ENCODE peak calls at places on chromosomes 13 and 19, in eight cellular contexts. One of them, this sample, is unnamed.

GRCh38 chr19:53927745-53928144 is 18.7 kb downstream of the CACNG7 start:
- DNase-seq in activated CD4-positive, CD25-positive, alpha-beta regulatory T cell: no peak
- DNase-seq in activated CD4-positive, alpha-beta T cell treated with anti-CD3 and anti-CD28 coated beads, Interleukin-2, amount 50 U/mL, for 4 hours: peak; percentile 24
- DNase-seq in D341Med: no peak
- DNase-seq in cardiac fibroblast: peak; percentile 72
- DNase-seq in iris pigment epithelial cell: peak; percentile 76
- DNase-seq in stimulated activated CD4-positive, alpha-beta T cell treated with anti-CD3 and anti-CD28 coated beads, Interleukin-12 subunit alpha, Interleukin-12 subunit beta, amount 100 ng/mL, for 4 hours: no peak
- DNase-seq in NCI-H1048: no peak
- DNase-seq in this sample: no peak

GRCh38 chr19:6890421-6890913 is 3.1 kb downstream of the ADGRE1 start:
- DNase-seq in D341Med: no peak
- DNase-seq in activated CD4-positive, alpha-beta T cell treated with anti-CD3 and anti-CD28 coated beads, Interleukin-2, amount 50 U/mL, for 4 hours: no peak
- DNase-seq in cardiac fibroblast: no peak
- DNase-seq in iris pigment epithelial cell: no peak
- DNase-seq in stimulated activated CD4-positive, alpha-beta T cell treated with anti-CD3 and anti-CD28 coated beads, Interleukin-12 subunit alpha, Interleukin-12 subunit beta, amount 100 ng/mL, for 4 hours: no peak
- DNase-seq in activated CD4-positive, CD25-positive, alpha-beta regulatory T cell: no peak
- DNase-seq in NCI-H1048: no peak
- DNase-seq in this sample: no peak

GRCh38 chr13:31747966-31748365 is 8.6 kb downstream of the RXFP2 start:
- DNase-seq in stimulated activated CD4-positive, alpha-beta T cell treated with anti-CD3 and anti-CD28 coated beads, Interleukin-12 subunit alpha, Interleukin-12 subunit beta, amount 100 ng/mL, for 4 hours: no peak
- DNase-seq in iris pigment epithelial cell: no peak
- DNase-seq in activated CD4-positive, CD25-positive, alpha-beta regulatory T cell: no peak
- DNase-seq in NCI-H1048: no peak
- DNase-seq in cardiac fibroblast: no peak
- DNase-seq in D341Med: no peak
- DNase-seq in activated CD4-positive, alpha-beta T cell treated with anti-CD3 and anti-CD28 coated beads, Interleukin-2, amount 50 U/mL, for 4 hours: no peak
- DNase-seq in this sample: no peak

GRCh38 chr19:21751379-21751778 is 16.0 kb downstream of the ZNF100 start:
- DNase-seq in D341Med: no peak
- DNase-seq in activated CD4-positive, CD25-positive, alpha-beta regulatory T cell: no peak
- DNase-seq in cardiac fibroblast: peak; percentile 29
- DNase-seq in iris pigment epithelial cell: peak; percentile 69
- DNase-seq in NCI-H1048: no peak
- DNase-seq in stimulated activated CD4-positive, alpha-beta T cell treated with anti-CD3 and anti-CD28 coated beads, Interleukin-12 subunit alpha, Interleukin-12 subunit beta, amount 100 ng/mL, for 4 hours: no peak
- DNase-seq in activated CD4-positive, alpha-beta T cell treated with anti-CD3 and anti-CD28 coated beads, Interleukin-2, amount 50 U/mL, for 4 hours: no peak
- DNase-seq in this sample: no peak

GRCh38 chr19:7746903-7747884 is at the start of gene CD209:
- DNase-seq in activated CD4-positive, CD25-positive, alpha-beta regulatory T cell: no peak
- DNase-seq in iris pigment epithelial cell: no peak
- DNase-seq in cardiac fibroblast: no peak
- DNase-seq in D341Med: no peak
- DNase-seq in activated CD4-positive, alpha-beta T cell treated with anti-CD3 and anti-CD28 coated beads, Interleukin-2, amount 50 U/mL, for 4 hours: no peak
- DNase-seq in NCI-H1048: no peak
- DNase-seq in stimulated activated CD4-positive, alpha-beta T cell treated with anti-CD3 and anti-CD28 coated beads, Interleukin-12 subunit alpha, Interleukin-12 subunit beta, amount 100 ng/mL, for 4 hours: no peak
- DNase-seq in this sample: no peak

GRCh38 chr13:51584731-51585191 is 499 bp downstream of the WDFY2 start:
- DNase-seq in activated CD4-positive, alpha-beta T cell treated with anti-CD3 and anti-CD28 coated beads, Interleukin-2, amount 50 U/mL, for 4 hours: peak; percentile 48
- DNase-seq in stimulated activated CD4-positive, alpha-beta T cell treated with anti-CD3 and anti-CD28 coated beads, Interleukin-12 subunit alpha, Interleukin-12 subunit beta, amount 100 ng/mL, for 4 hours: peak; percentile 44
- DNase-seq in NCI-H1048: no peak
- DNase-seq in D341Med: peak; percentile 73
- DNase-seq in activated CD4-positive, CD25-positive, alpha-beta regulatory T cell: peak; percentile 33
- DNase-seq in iris pigment epithelial cell: peak; percentile 59
- DNase-seq in cardiac fibroblast: peak; percentile 58
- DNase-seq in this sample: peak; percentile 72

GRCh38 chr19:18202759-18203407 is 959 bp downstream of the RAB3A start:
- DNase-seq in iris pigment epithelial cell: peak; percentile 11
- DNase-seq in NCI-H1048: no peak
- DNase-seq in D341Med: peak; percentile 62
- DNase-seq in stimulated activated CD4-positive, alpha-beta T cell treated with anti-CD3 and anti-CD28 coated beads, Interleukin-12 subunit alpha, Interleukin-12 subunit beta, amount 100 ng/mL, for 4 hours: no peak
- DNase-seq in cardiac fibroblast: peak; percentile 27
- DNase-seq in activated CD4-positive, alpha-beta T cell treated with anti-CD3 and anti-CD28 coated beads, Interleukin-2, amount 50 U/mL, for 4 hours: no peak
- DNase-seq in activated CD4-positive, CD25-positive, alpha-beta regulatory T cell: no peak
- DNase-seq in this sample: no peak

GRCh38 chr19:30004403-30004802 is 62.4 kb downstream of the URI1 start:
- DNase-seq in iris pigment epithelial cell: no peak
- DNase-seq in D341Med: no peak
- DNase-seq in cardiac fibroblast: no peak
- DNase-seq in activated CD4-positive, alpha-beta T cell treated with anti-CD3 and anti-CD28 coated beads, Interleukin-2, amount 50 U/mL, for 4 hours: no peak
- DNase-seq in NCI-H1048: no peak
- DNase-seq in activated CD4-positive, CD25-positive, alpha-beta regulatory T cell: no peak
- DNase-seq in stimulated activated CD4-positive, alpha-beta T cell treated with anti-CD3 and anti-CD28 coated beads, Interleukin-12 subunit alpha, Interleukin-12 subunit beta, amount 100 ng/mL, for 4 hours: no peak
- DNase-seq in this sample: no peak

GRCh38 chr13:101085551-101085950 is 330.8 kb downstream of the NALCN start:
- DNase-seq in activated CD4-positive, alpha-beta T cell treated with anti-CD3 and anti-CD28 coated beads, Interleukin-2, amount 50 U/mL, for 4 hours: no peak
- DNase-seq in cardiac fibroblast: no peak
- DNase-seq in stimulated activated CD4-positive, alpha-beta T cell treated with anti-CD3 and anti-CD28 coated beads, Interleukin-12 subunit alpha, Interleukin-12 subunit beta, amount 100 ng/mL, for 4 hours: no peak
- DNase-seq in activated CD4-positive, CD25-positive, alpha-beta regulatory T cell: no peak
- DNase-seq in D341Med: no peak
- DNase-seq in iris pigment epithelial cell: no peak
- DNase-seq in NCI-H1048: no peak
- DNase-seq in this sample: no peak

GRCh38 chr19:3944018-3944721 is 11.3 kb downstream of the NMRK2 start:
- DNase-seq in cardiac fibroblast: no peak
- DNase-seq in D341Med: no peak
- DNase-seq in stimulated activated CD4-positive, alpha-beta T cell treated with anti-CD3 and anti-CD28 coated beads, Interleukin-12 subunit alpha, Interleukin-12 subunit beta, amount 100 ng/mL, for 4 hours: no peak
- DNase-seq in activated CD4-positive, alpha-beta T cell treated with anti-CD3 and anti-CD28 coated beads, Interleukin-2, amount 50 U/mL, for 4 hours: no peak
- DNase-seq in NCI-H1048: no peak
- DNase-seq in iris pigment epithelial cell: no peak
- DNase-seq in activated CD4-positive, CD25-positive, alpha-beta regulatory T cell: no peak
- DNase-seq in this sample: no peak

GRCh38 chr13:112977525-112977924 is 8.5 kb downstream of the MCF2L start:
- DNase-seq in activated CD4-positive, alpha-beta T cell treated with anti-CD3 and anti-CD28 coated beads, Interleukin-2, amount 50 U/mL, for 4 hours: no peak
- DNase-seq in NCI-H1048: no peak
- DNase-seq in cardiac fibroblast: no peak
- DNase-seq in stimulated activated CD4-positive, alpha-beta T cell treated with anti-CD3 and anti-CD28 coated beads, Interleukin-12 subunit alpha, Interleukin-12 subunit beta, amount 100 ng/mL, for 4 hours: no peak
- DNase-seq in iris pigment epithelial cell: no peak
- DNase-seq in activated CD4-positive, CD25-positive, alpha-beta regulatory T cell: no peak
- DNase-seq in D341Med: no peak
- DNase-seq in this sample: no peak

GRCh38 chr13:56736966-56737365 is 403.8 kb upstream of the PRR20A start:
- DNase-seq in NCI-H1048: no peak
- DNase-seq in cardiac fibroblast: no peak
- DNase-seq in iris pigment epithelial cell: no peak
- DNase-seq in stimulated activated CD4-positive, alpha-beta T cell treated with anti-CD3 and anti-CD28 coated beads, Interleukin-12 subunit alpha, Interleukin-12 subunit beta, amount 100 ng/mL, for 4 hours: no peak
- DNase-seq in activated CD4-positive, alpha-beta T cell treated with anti-CD3 and anti-CD28 coated beads, Interleukin-2, amount 50 U/mL, for 4 hours: no peak
- DNase-seq in activated CD4-positive, CD25-positive, alpha-beta regulatory T cell: no peak
- DNase-seq in D341Med: no peak
- DNase-seq in this sample: no peak

GRCh38 chr19:57830071-57830602 is at the start of gene ZNF587B:
- DNase-seq in activated CD4-positive, CD25-positive, alpha-beta regulatory T cell: no peak
- DNase-seq in NCI-H1048: no peak
- DNase-seq in activated CD4-positive, alpha-beta T cell treated with anti-CD3 and anti-CD28 coated beads, Interleukin-2, amount 50 U/mL, for 4 hours: peak; percentile 21
- DNase-seq in iris pigment epithelial cell: peak; percentile 70
- DNase-seq in stimulated activated CD4-positive, alpha-beta T cell treated with anti-CD3 and anti-CD28 coated beads, Interleukin-12 subunit alpha, Interleukin-12 subunit beta, amount 100 ng/mL, for 4 hours: peak; percentile 25
- DNase-seq in cardiac fibroblast: peak; percentile 90
- DNase-seq in D341Med: peak; percentile 57
- DNase-seq in this sample: no peak

GRCh38 chr13:98484289-98485219 is 92.4 kb downstream of the STK24 start:
- DNase-seq in activated CD4-positive, CD25-positive, alpha-beta regulatory T cell: no peak
- DNase-seq in NCI-H1048: no peak
- DNase-seq in stimulated activated CD4-positive, alpha-beta T cell treated with anti-CD3 and anti-CD28 coated beads, Interleukin-12 subunit alpha, Interleukin-12 subunit beta, amount 100 ng/mL, for 4 hours: peak; percentile 35
- DNase-seq in iris pigment epithelial cell: peak; percentile 97
- DNase-seq in activated CD4-positive, alpha-beta T cell treated with anti-CD3 and anti-CD28 coated beads, Interleukin-2, amount 50 U/mL, for 4 hours: peak; percentile 68
- DNase-seq in cardiac fibroblast: peak; percentile 89
- DNase-seq in D341Med: peak; percentile 74
- DNase-seq in this sample: no peak

GRCh38 chr13:113449693-113450347 is 3.5 kb downstream of the ADPRHL1 start:
- DNase-seq in cardiac fibroblast: no peak
- DNase-seq in D341Med: no peak
- DNase-seq in iris pigment epithelial cell: no peak
- DNase-seq in stimulated activated CD4-positive, alpha-beta T cell treated with anti-CD3 and anti-CD28 coated beads, Interleukin-12 subunit alpha, Interleukin-12 subunit beta, amount 100 ng/mL, for 4 hours: no peak
- DNase-seq in activated CD4-positive, CD25-positive, alpha-beta regulatory T cell: no peak
- DNase-seq in NCI-H1048: no peak
- DNase-seq in activated CD4-positive, alpha-beta T cell treated with anti-CD3 and anti-CD28 coated beads, Interleukin-2, amount 50 U/mL, for 4 hours: no peak
- DNase-seq in this sample: no peak

GRCh38 chr19:11377237-11377636 is 2.8 kb downstream of the SWSAP1 start:
- DNase-seq in stimulated activated CD4-positive, alpha-beta T cell treated with anti-CD3 and anti-CD28 coated beads, Interleukin-12 subunit alpha, Interleukin-12 subunit beta, amount 100 ng/mL, for 4 hours: no peak
- DNase-seq in activated CD4-positive, CD25-positive, alpha-beta regulatory T cell: no peak
- DNase-seq in D341Med: no peak
- DNase-seq in NCI-H1048: no peak
- DNase-seq in activated CD4-positive, alpha-beta T cell treated with anti-CD3 and anti-CD28 coated beads, Interleukin-2, amount 50 U/mL, for 4 hours: no peak
- DNase-seq in iris pigment epithelial cell: peak; percentile 90
- DNase-seq in cardiac fibroblast: peak; percentile 81
- DNase-seq in this sample: no peak

GRCh38 chr13:32669030-32669646 is 82.9 kb downstream of the PDS5B start:
- DNase-seq in activated CD4-positive, alpha-beta T cell treated with anti-CD3 and anti-CD28 coated beads, Interleukin-2, amount 50 U/mL, for 4 hours: no peak
- DNase-seq in activated CD4-positive, CD25-positive, alpha-beta regulatory T cell: no peak
- DNase-seq in cardiac fibroblast: peak; percentile 76
- DNase-seq in D341Med: peak; percentile 44
- DNase-seq in NCI-H1048: no peak
- DNase-seq in iris pigment epithelial cell: peak; percentile 58
- DNase-seq in stimulated activated CD4-positive, alpha-beta T cell treated with anti-CD3 and anti-CD28 coated beads, Interleukin-12 subunit alpha, Interleukin-12 subunit beta, amount 100 ng/mL, for 4 hours: no peak
- DNase-seq in this sample: no peak

GRCh38 chr19:56751078-56751489 is 79.5 kb upstream of the ZNF835 start:
- DNase-seq in iris pigment epithelial cell: peak; percentile 6
- DNase-seq in stimulated activated CD4-positive, alpha-beta T cell treated with anti-CD3 and anti-CD28 coated beads, Interleukin-12 subunit alpha, Interleukin-12 subunit beta, amount 100 ng/mL, for 4 hours: no peak
- DNase-seq in cardiac fibroblast: no peak
- DNase-seq in activated CD4-positive, alpha-beta T cell treated with anti-CD3 and anti-CD28 coated beads, Interleukin-2, amount 50 U/mL, for 4 hours: no peak
- DNase-seq in activated CD4-positive, CD25-positive, alpha-beta regulatory T cell: no peak
- DNase-seq in D341Med: no peak
- DNase-seq in NCI-H1048: no peak
- DNase-seq in this sample: no peak

GRCh38 chr13:90534617-90535340 is 812.7 kb upstream of the MIR17HG start:
- DNase-seq in stimulated activated CD4-positive, alpha-beta T cell treated with anti-CD3 and anti-CD28 coated beads, Interleukin-12 subunit alpha, Interleukin-12 subunit beta, amount 100 ng/mL, for 4 hours: no peak
- DNase-seq in cardiac fibroblast: no peak
- DNase-seq in NCI-H1048: no peak
- DNase-seq in D341Med: no peak
- DNase-seq in iris pigment epithelial cell: no peak
- DNase-seq in activated CD4-positive, alpha-beta T cell treated with anti-CD3 and anti-CD28 coated beads, Interleukin-2, amount 50 U/mL, for 4 hours: no peak
- DNase-seq in activated CD4-positive, CD25-positive, alpha-beta regulatory T cell: no peak
- DNase-seq in this sample: no peak

GRCh38 chr19:30011051-30011578 is 69.1 kb downstream of the URI1 start:
- DNase-seq in activated CD4-positive, alpha-beta T cell treated with anti-CD3 and anti-CD28 coated beads, Interleukin-2, amount 50 U/mL, for 4 hours: no peak
- DNase-seq in cardiac fibroblast: no peak
- DNase-seq in D341Med: peak; percentile 17
- DNase-seq in NCI-H1048: no peak
- DNase-seq in activated CD4-positive, CD25-positive, alpha-beta regulatory T cell: no peak
- DNase-seq in stimulated activated CD4-positive, alpha-beta T cell treated with anti-CD3 and anti-CD28 coated beads, Interleukin-12 subunit alpha, Interleukin-12 subunit beta, amount 100 ng/mL, for 4 hours: no peak
- DNase-seq in iris pigment epithelial cell: no peak
- DNase-seq in this sample: no peak

GRCh38 chr19:2867025-2867991 is at the start of gene ZNF556:
- DNase-seq in activated CD4-positive, alpha-beta T cell treated with anti-CD3 and anti-CD28 coated beads, Interleukin-2, amount 50 U/mL, for 4 hours: no peak
- DNase-seq in stimulated activated CD4-positive, alpha-beta T cell treated with anti-CD3 and anti-CD28 coated beads, Interleukin-12 subunit alpha, Interleukin-12 subunit beta, amount 100 ng/mL, for 4 hours: no peak
- DNase-seq in iris pigment epithelial cell: no peak
- DNase-seq in cardiac fibroblast: no peak
- DNase-seq in NCI-H1048: peak; percentile 97
- DNase-seq in activated CD4-positive, CD25-positive, alpha-beta regulatory T cell: no peak
- DNase-seq in D341Med: peak; percentile 48
- DNase-seq in this sample: no peak

GRCh38 chr19:55350620-55351315 is 3.8 kb downstream of the COX6B2 start:
- DNase-seq in activated CD4-positive, alpha-beta T cell treated with anti-CD3 and anti-CD28 coated beads, Interleukin-2, amount 50 U/mL, for 4 hours: no peak
- DNase-seq in cardiac fibroblast: no peak
- DNase-seq in NCI-H1048: no peak
- DNase-seq in activated CD4-positive, CD25-positive, alpha-beta regulatory T cell: no peak
- DNase-seq in stimulated activated CD4-positive, alpha-beta T cell treated with anti-CD3 and anti-CD28 coated beads, Interleukin-12 subunit alpha, Interleukin-12 subunit beta, amount 100 ng/mL, for 4 hours: no peak
- DNase-seq in D341Med: no peak
- DNase-seq in iris pigment epithelial cell: no peak
- DNase-seq in this sample: no peak

GRCh38 chr19:48659768-48660167 is 13.0 kb downstream of the NTN5 start:
- DNase-seq in D341Med: peak; percentile 14
- DNase-seq in stimulated activated CD4-positive, alpha-beta T cell treated with anti-CD3 and anti-CD28 coated beads, Interleukin-12 subunit alpha, Interleukin-12 subunit beta, amount 100 ng/mL, for 4 hours: no peak
- DNase-seq in activated CD4-positive, CD25-positive, alpha-beta regulatory T cell: no peak
- DNase-seq in activated CD4-positive, alpha-beta T cell treated with anti-CD3 and anti-CD28 coated beads, Interleukin-2, amount 50 U/mL, for 4 hours: no peak
- DNase-seq in iris pigment epithelial cell: peak; percentile 63
- DNase-seq in cardiac fibroblast: no peak
- DNase-seq in NCI-H1048: no peak
- DNase-seq in this sample: no peak

GRCh38 chr19:54481326-54481930 is 8.3 kb upstream of the CDC42EP5 start:
- DNase-seq in activated CD4-positive, alpha-beta T cell treated with anti-CD3 and anti-CD28 coated beads, Interleukin-2, amount 50 U/mL, for 4 hours: no peak
- DNase-seq in stimulated activated CD4-positive, alpha-beta T cell treated with anti-CD3 and anti-CD28 coated beads, Interleukin-12 subunit alpha, Interleukin-12 subunit beta, amount 100 ng/mL, for 4 hours: no peak
- DNase-seq in D341Med: peak; percentile 73
- DNase-seq in NCI-H1048: peak; percentile 15
- DNase-seq in iris pigment epithelial cell: peak; percentile 40
- DNase-seq in activated CD4-positive, CD25-positive, alpha-beta regulatory T cell: no peak
- DNase-seq in cardiac fibroblast: peak; percentile 40
- DNase-seq in this sample: no peak

GRCh38 chr13:26498524-26499208 is 58.8 kb upstream of the WASF3 start:
- DNase-seq in NCI-H1048: no peak
- DNase-seq in iris pigment epithelial cell: peak; percentile 39
- DNase-seq in stimulated activated CD4-positive, alpha-beta T cell treated with anti-CD3 and anti-CD28 coated beads, Interleukin-12 subunit alpha, Interleukin-12 subunit beta, amount 100 ng/mL, for 4 hours: no peak
- DNase-seq in activated CD4-positive, CD25-positive, alpha-beta regulatory T cell: no peak
- DNase-seq in activated CD4-positive, alpha-beta T cell treated with anti-CD3 and anti-CD28 coated beads, Interleukin-2, amount 50 U/mL, for 4 hours: no peak
- DNase-seq in D341Med: no peak
- DNase-seq in cardiac fibroblast: peak; percentile 12
- DNase-seq in this sample: no peak

GRCh38 chr19:38250821-38251563 is 5.2 kb downstream of the PPP1R14A start:
- DNase-seq in activated CD4-positive, alpha-beta T cell treated with anti-CD3 and anti-CD28 coated beads, Interleukin-2, amount 50 U/mL, for 4 hours: no peak
- DNase-seq in iris pigment epithelial cell: no peak
- DNase-seq in cardiac fibroblast: peak; percentile 78
- DNase-seq in D341Med: peak; percentile 60
- DNase-seq in stimulated activated CD4-positive, alpha-beta T cell treated with anti-CD3 and anti-CD28 coated beads, Interleukin-12 subunit alpha, Interleukin-12 subunit beta, amount 100 ng/mL, for 4 hours: no peak
- DNase-seq in activated CD4-positive, CD25-positive, alpha-beta regulatory T cell: no peak
- DNase-seq in NCI-H1048: no peak
- DNase-seq in this sample: no peak

GRCh38 chr13:80586356-80586755 is 245.4 kb upstream of the SPRY2 start:
- DNase-seq in D341Med: no peak
- DNase-seq in iris pigment epithelial cell: peak; percentile 50
- DNase-seq in activated CD4-positive, CD25-positive, alpha-beta regulatory T cell: no peak
- DNase-seq in cardiac fibroblast: peak; percentile 47
- DNase-seq in NCI-H1048: no peak
- DNase-seq in activated CD4-positive, alpha-beta T cell treated with anti-CD3 and anti-CD28 coated beads, Interleukin-2, amount 50 U/mL, for 4 hours: no peak
- DNase-seq in stimulated activated CD4-positive, alpha-beta T cell treated with anti-CD3 and anti-CD28 coated beads, Interleukin-12 subunit alpha, Interleukin-12 subunit beta, amount 100 ng/mL, for 4 hours: no peak
- DNase-seq in this sample: no peak

GRCh38 chr19:30530751-30531150 is 158.6 kb downstream of the ZNF536 start:
- DNase-seq in activated CD4-positive, alpha-beta T cell treated with anti-CD3 and anti-CD28 coated beads, Interleukin-2, amount 50 U/mL, for 4 hours: no peak
- DNase-seq in cardiac fibroblast: no peak
- DNase-seq in iris pigment epithelial cell: no peak
- DNase-seq in NCI-H1048: no peak
- DNase-seq in activated CD4-positive, CD25-positive, alpha-beta regulatory T cell: no peak
- DNase-seq in D341Med: no peak
- DNase-seq in stimulated activated CD4-positive, alpha-beta T cell treated with anti-CD3 and anti-CD28 coated beads, Interleukin-12 subunit alpha, Interleukin-12 subunit beta, amount 100 ng/mL, for 4 hours: no peak
- DNase-seq in this sample: no peak

GRCh38 chr19:15285896-15286591 is 46.3 kb downstream of the BRD4 start:
- DNase-seq in activated CD4-positive, CD25-positive, alpha-beta regulatory T cell: no peak
- DNase-seq in stimulated activated CD4-positive, alpha-beta T cell treated with anti-CD3 and anti-CD28 coated beads, Interleukin-12 subunit alpha, Interleukin-12 subunit beta, amount 100 ng/mL, for 4 hours: no peak
- DNase-seq in activated CD4-positive, alpha-beta T cell treated with anti-CD3 and anti-CD28 coated beads, Interleukin-2, amount 50 U/mL, for 4 hours: no peak
- DNase-seq in NCI-H1048: no peak
- DNase-seq in D341Med: no peak
- DNase-seq in iris pigment epithelial cell: no peak
- DNase-seq in cardiac fibroblast: no peak
- DNase-seq in this sample: no peak

GRCh38 chr19:10550336-10550735 is 6.6 kb downstream of the ATG4D start:
- DNase-seq in iris pigment epithelial cell: no peak
- DNase-seq in NCI-H1048: no peak
- DNase-seq in D341Med: no peak
- DNase-seq in cardiac fibroblast: no peak
- DNase-seq in activated CD4-positive, CD25-positive, alpha-beta regulatory T cell: no peak
- DNase-seq in stimulated activated CD4-positive, alpha-beta T cell treated with anti-CD3 and anti-CD28 coated beads, Interleukin-12 subunit alpha, Interleukin-12 subunit beta, amount 100 ng/mL, for 4 hours: no peak
- DNase-seq in activated CD4-positive, alpha-beta T cell treated with anti-CD3 and anti-CD28 coated beads, Interleukin-2, amount 50 U/mL, for 4 hours: no peak
- DNase-seq in this sample: no peak

GRCh38 chr13:46595136-46595917 is 42.4 kb downstream of the LRCH1 start:
- DNase-seq in activated CD4-positive, alpha-beta T cell treated with anti-CD3 and anti-CD28 coated beads, Interleukin-2, amount 50 U/mL, for 4 hours: no peak
- DNase-seq in stimulated activated CD4-positive, alpha-beta T cell treated with anti-CD3 and anti-CD28 coated beads, Interleukin-12 subunit alpha, Interleukin-12 subunit beta, amount 100 ng/mL, for 4 hours: no peak
- DNase-seq in activated CD4-positive, CD25-positive, alpha-beta regulatory T cell: no peak
- DNase-seq in iris pigment epithelial cell: no peak
- DNase-seq in NCI-H1048: no peak
- DNase-seq in cardiac fibroblast: peak; percentile 49
- DNase-seq in D341Med: no peak
- DNase-seq in this sample: no peak

GRCh38 chr13:91576590-91576989 is 178.2 kb downstream of the GPC5 start:
- DNase-seq in cardiac fibroblast: peak; percentile 1
- DNase-seq in stimulated activated CD4-positive, alpha-beta T cell treated with anti-CD3 and anti-CD28 coated beads, Interleukin-12 subunit alpha, Interleukin-12 subunit beta, amount 100 ng/mL, for 4 hours: no peak
- DNase-seq in iris pigment epithelial cell: no peak
- DNase-seq in activated CD4-positive, alpha-beta T cell treated with anti-CD3 and anti-CD28 coated beads, Interleukin-2, amount 50 U/mL, for 4 hours: no peak
- DNase-seq in D341Med: peak; percentile 32
- DNase-seq in activated CD4-positive, CD25-positive, alpha-beta regulatory T cell: no peak
- DNase-seq in NCI-H1048: no peak
- DNase-seq in this sample: no peak

GRCh38 chr13:32503727-32504126 is 34.9 kb downstream of the N4BP2L2 start:
- DNase-seq in cardiac fibroblast: peak; percentile 5
- DNase-seq in iris pigment epithelial cell: no peak
- DNase-seq in activated CD4-positive, CD25-positive, alpha-beta regulatory T cell: no peak
- DNase-seq in D341Med: no peak
- DNase-seq in activated CD4-positive, alpha-beta T cell treated with anti-CD3 and anti-CD28 coated beads, Interleukin-2, amount 50 U/mL, for 4 hours: no peak
- DNase-seq in stimulated activated CD4-positive, alpha-beta T cell treated with anti-CD3 and anti-CD28 coated beads, Interleukin-12 subunit alpha, Interleukin-12 subunit beta, amount 100 ng/mL, for 4 hours: no peak
- DNase-seq in NCI-H1048: no peak
- DNase-seq in this sample: no peak

GRCh38 chr19:4369888-4370260 is 26.5 kb downstream of the MPND start:
- DNase-seq in NCI-H1048: no peak
- DNase-seq in activated CD4-positive, alpha-beta T cell treated with anti-CD3 and anti-CD28 coated beads, Interleukin-2, amount 50 U/mL, for 4 hours: peak; percentile 73
- DNase-seq in activated CD4-positive, CD25-positive, alpha-beta regulatory T cell: peak; percentile 52
- DNase-seq in iris pigment epithelial cell: no peak
- DNase-seq in stimulated activated CD4-positive, alpha-beta T cell treated with anti-CD3 and anti-CD28 coated beads, Interleukin-12 subunit alpha, Interleukin-12 subunit beta, amount 100 ng/mL, for 4 hours: peak; percentile 75
- DNase-seq in D341Med: peak; percentile 86
- DNase-seq in cardiac fibroblast: no peak
- DNase-seq in this sample: peak; percentile 91